ENCODE peak calls at places on chromosomes 12 and 14, in six cellular contexts. B is H9, N is GM19239, H is HTR-8/SVneo, E is activated T-cell treated with anti-CD3 and anti-CD28 coated beads for 24 hours, D is T-cell. V is an unnamed sample.

GRCh38 chr12:109926488-109927210 is 26.6 kb downstream of the TCHP start:
- DNase-seq in N (no peak), B (no peak), E (no peak), H (no peak), D (no peak), V (no peak)

GRCh38 chr12:52151153-52151858 is 40.5 kb downstream of the KRT80 start:
- DNase-seq in N (no peak), E (no peak), H (no peak), B (no peak), D (no peak), V (no peak)

GRCh38 chr12:119835068-119835467 is 42.1 kb downstream of the CIT start:
- DNase-seq in N (no peak), B (peak; percentile 36), D (no peak), H (no peak), E (no peak), V (no peak)

GRCh38 chr12:119748512-119748911 is 80.6 kb downstream of the PRKAB1 start:
- DNase-seq in E (no peak), H (no peak), B (no peak), N (no peak), D (no peak), V (no peak)

GRCh38 chr12:51392556-51393237 is 1.5 kb upstream of the GALNT6 start:
- DNase-seq in H (no peak), E (no peak), N (peak; percentile 46), B (peak; percentile 71), D (no peak), V (no peak)

GRCh38 chr12:70052931-70053497 is 190.2 kb upstream of the CNOT2 start:
- DNase-seq in D (no peak), B (no peak), H (peak; percentile 56), E (no peak), N (no peak), V (no peak)

GRCh38 chr12:91817512-91817911 is 328.1 kb downstream of the BTG1 start:
- DNase-seq in B (no peak), D (no peak), H (no peak), N (no peak), E (no peak), V (no peak)

GRCh38 chr12:32444895-32445294 is 45.5 kb downstream of the FGD4 start:
- DNase-seq in H (no peak), E (no peak), D (no peak), B (no peak), N (no peak), V (no peak)

GRCh38 chr14:21042918-21043317 is 756 bp downstream of the RNASE7 start:
- DNase-seq in N (no peak), B (no peak), E (no peak), H (no peak), D (no peak), V (no peak)

GRCh38 chr14:93984987-93985410 is 8.6 kb upstream of the ASB2 start:
- DNase-seq in N (no peak), E (no peak), H (peak; percentile 63), D (no peak), B (peak; percentile 65), V (no peak)

GRCh38 chr14:90541076-90541634 is 144.3 kb downstream of the CALM1 start:
- DNase-seq in H (no peak), E (no peak), B (no peak), N (no peak), D (no peak), V (no peak)

GRCh38 chr14:91350813-91351507 is 66.7 kb downstream of the CCDC88C start:
- DNase-seq in B (no peak), D (peak; percentile 35), E (peak; percentile 68), N (peak; percentile 70), H (no peak), V (no peak)

GRCh38 chr14:90330203-90331196 is 1.2 kb downstream of the NRDE2 start:
- DNase-seq in N (no peak), D (no peak), H (no peak), B (no peak), E (no peak), V (no peak)

GRCh38 chr12:76186507-76186906 is 102.0 kb upstream of the NAP1L1 start:
- DNase-seq in B (no peak), E (no peak), N (no peak), D (no peak), H (no peak), V (no peak)

GRCh38 chr12:15220961-15221885 is at the start of gene RERG:
- DNase-seq in B (peak; percentile 94), D (peak; percentile 66), N (peak; percentile 65), H (peak; percentile 8), E (peak; percentile 61), V (peak; percentile 85)

GRCh38 chr14:79248131-79248530 is 963.2 kb downstream of the DIO2 start:
- DNase-seq in B (no peak), N (no peak), E (no peak), D (no peak), H (no peak), V (no peak)

GRCh38 chr14:29465095-29465494 is 462.6 kb downstream of the PRKD1 start:
- DNase-seq in D (no peak), H (no peak), B (no peak), E (no peak), N (no peak), V (no peak)

GRCh38 chr14:58280954-58281787 is 17.2 kb upstream of the ARID4A start:
- DNase-seq in D (no peak), B (no peak), E (no peak), H (peak; percentile 96), N (no peak), V (no peak)

GRCh38 chr12:53217049-53217929 is 10.2 kb upstream of the ITGB7 start:
- DNase-seq in B (peak; percentile 88), N (no peak), H (no peak), E (no peak), D (no peak), V (no peak)

GRCh38 chr14:67517083-67517482 is 16.0 kb upstream of the PLEKHH1 start:
- DNase-seq in D (no peak), B (peak; percentile 55), H (no peak), E (no peak), N (no peak), V (no peak)

GRCh38 chr12:45518516-45519235 is 210.8 kb upstream of the ARID2 start:
- DNase-seq in B (no peak), E (peak; percentile 26), N (no peak), H (no peak), D (peak; percentile 28), V (no peak)

V was measured in ovary.